ENCODE peak calls at places on chromosome 7, in nine cellular contexts. One of them, this sample, is unnamed.

GRCh38 chr7:101941481-101942383 is 124.3 kb downstream of the CUX1 start:
- DNase-seq in fibroblast of pulmonary artery: peak; percentile 77
- DNase-seq in prostate gland: peak; percentile 85
- DNase-seq in psoas muscle: no peak
- DNase-seq in fibroblast of mammary gland: peak; percentile 82
- DNase-seq in CD4-positive, alpha-beta memory T cell: no peak
- DNase-seq in epithelial cell of proximal tubule: peak; percentile 66
- DNase-seq in tibial nerve: peak; percentile 9
- DNase-seq in dorsolateral prefrontal cortex: no peak
- DNase-seq in this sample: peak; percentile 41

GRCh38 chr7:31549621-31550020 is 35.7 kb downstream of the ITPRID1 start:
- DNase-seq in fibroblast of pulmonary artery: no peak
- DNase-seq in prostate gland: no peak
- DNase-seq in psoas muscle: no peak
- DNase-seq in fibroblast of mammary gland: no peak
- DNase-seq in CD4-positive, alpha-beta memory T cell: no peak
- DNase-seq in epithelial cell of proximal tubule: no peak
- DNase-seq in tibial nerve: no peak
- DNase-seq in dorsolateral prefrontal cortex: no peak
- DNase-seq in this sample: no peak

GRCh38 chr7:10300557-10300956 is 673.1 kb upstream of the PHF14 start:
- DNase-seq in fibroblast of pulmonary artery: no peak
- DNase-seq in prostate gland: no peak
- DNase-seq in psoas muscle: no peak
- DNase-seq in fibroblast of mammary gland: no peak
- DNase-seq in CD4-positive, alpha-beta memory T cell: no peak
- DNase-seq in epithelial cell of proximal tubule: no peak
- DNase-seq in tibial nerve: no peak
- DNase-seq in dorsolateral prefrontal cortex: no peak
- DNase-seq in this sample: no peak

GRCh38 chr7:101911011-101911799 is 93.8 kb downstream of the CUX1 start:
- DNase-seq in fibroblast of pulmonary artery: no peak
- DNase-seq in prostate gland: no peak
- DNase-seq in psoas muscle: no peak
- DNase-seq in fibroblast of mammary gland: no peak
- DNase-seq in CD4-positive, alpha-beta memory T cell: no peak
- DNase-seq in epithelial cell of proximal tubule: no peak
- DNase-seq in tibial nerve: no peak
- DNase-seq in dorsolateral prefrontal cortex: no peak
- DNase-seq in this sample: no peak

GRCh38 chr7:23449941-23450340 is 20.4 kb downstream of the IGF2BP3 start:
- DNase-seq in fibroblast of pulmonary artery: no peak
- DNase-seq in prostate gland: no peak
- DNase-seq in psoas muscle: no peak
- DNase-seq in fibroblast of mammary gland: no peak
- DNase-seq in CD4-positive, alpha-beta memory T cell: no peak
- DNase-seq in epithelial cell of proximal tubule: no peak
- DNase-seq in tibial nerve: no peak
- DNase-seq in dorsolateral prefrontal cortex: no peak
- DNase-seq in this sample: no peak

GRCh38 chr7:152574892-152575511 is 100.9 kb downstream of the XRCC2 start:
- DNase-seq in fibroblast of pulmonary artery: no peak
- DNase-seq in prostate gland: no peak
- DNase-seq in psoas muscle: no peak
- DNase-seq in fibroblast of mammary gland: no peak
- DNase-seq in CD4-positive, alpha-beta memory T cell: no peak
- DNase-seq in epithelial cell of proximal tubule: peak; percentile 30
- DNase-seq in tibial nerve: no peak
- DNase-seq in dorsolateral prefrontal cortex: peak; percentile 9
- DNase-seq in this sample: no peak

GRCh38 chr7:92621026-92621540 is 30.9 kb upstream of the FAM133B start:
- DNase-seq in fibroblast of pulmonary artery: peak; percentile 97
- DNase-seq in prostate gland: peak; percentile 68
- DNase-seq in psoas muscle: peak; percentile 27
- DNase-seq in fibroblast of mammary gland: peak; percentile 94
- DNase-seq in CD4-positive, alpha-beta memory T cell: peak; percentile 77
- DNase-seq in epithelial cell of proximal tubule: peak; percentile 60
- DNase-seq in tibial nerve: peak; percentile 26
- DNase-seq in dorsolateral prefrontal cortex: no peak
- DNase-seq in this sample: peak; percentile 65

GRCh38 chr7:101792051-101792651 is 25.3 kb upstream of the CUX1 start:
- DNase-seq in fibroblast of pulmonary artery: peak; percentile 61
- DNase-seq in prostate gland: peak; percentile 43
- DNase-seq in psoas muscle: peak; percentile 56
- DNase-seq in fibroblast of mammary gland: peak; percentile 52
- DNase-seq in CD4-positive, alpha-beta memory T cell: no peak
- DNase-seq in epithelial cell of proximal tubule: peak; percentile 78
- DNase-seq in tibial nerve: peak; percentile 63
- DNase-seq in dorsolateral prefrontal cortex: no peak
- DNase-seq in this sample: peak; percentile 80

GRCh38 chr7:30057741-30058140 is 29.5 kb downstream of the PLEKHA8 start:
- DNase-seq in fibroblast of pulmonary artery: no peak
- DNase-seq in prostate gland: no peak
- DNase-seq in psoas muscle: no peak
- DNase-seq in fibroblast of mammary gland: peak; percentile 40
- DNase-seq in CD4-positive, alpha-beta memory T cell: no peak
- DNase-seq in epithelial cell of proximal tubule: no peak
- DNase-seq in tibial nerve: no peak
- DNase-seq in dorsolateral prefrontal cortex: no peak
- DNase-seq in this sample: no peak

GRCh38 chr7:99997545-99998137 is 17.8 kb upstream of the ZKSCAN1 start:
- DNase-seq in fibroblast of pulmonary artery: peak; percentile 36
- DNase-seq in prostate gland: peak; percentile 35
- DNase-seq in psoas muscle: peak; percentile 45
- DNase-seq in fibroblast of mammary gland: peak; percentile 22
- DNase-seq in CD4-positive, alpha-beta memory T cell: peak; percentile 73
- DNase-seq in epithelial cell of proximal tubule: no peak
- DNase-seq in tibial nerve: no peak
- DNase-seq in dorsolateral prefrontal cortex: no peak
- DNase-seq in this sample: no peak

GRCh38 chr7:5625938-5626337 is 155.5 kb downstream of the RNF216 start:
- DNase-seq in fibroblast of pulmonary artery: peak; percentile 73
- DNase-seq in prostate gland: no peak
- DNase-seq in psoas muscle: no peak
- DNase-seq in fibroblast of mammary gland: peak; percentile 91
- DNase-seq in CD4-positive, alpha-beta memory T cell: no peak
- DNase-seq in epithelial cell of proximal tubule: peak; percentile 74
- DNase-seq in tibial nerve: no peak
- DNase-seq in dorsolateral prefrontal cortex: no peak
- DNase-seq in this sample: no peak

GRCh38 chr7:113078321-113078720 is 8.3 kb downstream of the GPR85 start:
- DNase-seq in fibroblast of pulmonary artery: no peak
- DNase-seq in prostate gland: no peak
- DNase-seq in psoas muscle: no peak
- DNase-seq in fibroblast of mammary gland: no peak
- DNase-seq in CD4-positive, alpha-beta memory T cell: no peak
- DNase-seq in epithelial cell of proximal tubule: no peak
- DNase-seq in tibial nerve: no peak
- DNase-seq in dorsolateral prefrontal cortex: no peak
- DNase-seq in this sample: no peak

GRCh38 chr7:93575555-93576397 is 1.3 kb upstream of the CALCR start:
- DNase-seq in fibroblast of pulmonary artery: no peak
- DNase-seq in prostate gland: no peak
- DNase-seq in psoas muscle: no peak
- DNase-seq in fibroblast of mammary gland: no peak
- DNase-seq in CD4-positive, alpha-beta memory T cell: no peak
- DNase-seq in epithelial cell of proximal tubule: no peak
- DNase-seq in tibial nerve: no peak
- DNase-seq in dorsolateral prefrontal cortex: no peak
- DNase-seq in this sample: peak; percentile 1

GRCh38 chr7:128838981-128839731 is 8.9 kb downstream of the FLNC start:
- DNase-seq in fibroblast of pulmonary artery: no peak
- DNase-seq in prostate gland: no peak
- DNase-seq in psoas muscle: peak; percentile 31
- DNase-seq in fibroblast of mammary gland: no peak
- DNase-seq in CD4-positive, alpha-beta memory T cell: no peak
- DNase-seq in epithelial cell of proximal tubule: no peak
- DNase-seq in tibial nerve: no peak
- DNase-seq in dorsolateral prefrontal cortex: no peak
- DNase-seq in this sample: no peak

DNA sequence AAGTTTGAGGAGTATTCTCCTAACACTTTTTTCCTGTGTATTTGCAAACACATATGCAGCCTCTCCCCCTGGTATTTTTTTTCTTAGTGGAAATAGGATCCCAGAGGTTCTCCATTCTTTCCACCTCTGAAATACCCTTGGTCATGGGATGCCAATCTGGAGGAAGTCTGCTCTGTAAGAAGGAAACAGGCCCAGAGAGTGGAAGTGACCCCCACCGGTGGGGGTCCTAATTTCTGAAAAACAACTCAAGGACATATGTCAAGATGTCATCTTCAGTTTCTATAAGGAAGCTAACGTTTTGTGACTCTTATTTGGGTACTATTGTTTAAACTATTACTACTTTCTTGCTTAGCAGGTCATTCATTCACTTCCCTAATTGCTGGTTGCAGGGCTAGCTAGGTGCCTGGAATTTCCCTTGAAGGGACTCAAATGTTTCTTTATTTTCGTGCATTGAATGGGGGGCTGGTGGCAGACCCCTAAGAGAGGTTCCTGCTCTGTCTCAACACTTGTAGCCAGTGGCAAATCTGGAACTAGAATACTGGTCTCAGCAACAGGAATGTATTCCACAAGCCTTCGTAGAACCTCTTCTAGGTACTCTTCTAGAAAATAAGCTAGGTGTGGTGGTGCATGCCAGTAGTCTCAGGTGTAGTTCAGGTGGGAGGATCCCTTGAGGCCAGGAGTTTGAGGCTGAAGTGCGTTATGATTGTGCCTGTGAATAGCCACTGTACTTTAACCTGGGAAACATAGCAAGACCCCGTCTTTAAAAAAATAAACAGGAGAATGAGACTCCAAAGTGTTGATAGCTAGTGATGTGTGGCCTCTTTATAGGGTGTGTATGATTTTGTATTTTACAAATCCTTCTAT is 1.8 kb upstream of the ZNF775 start:
- DNase-seq in fibroblast of pulmonary artery: no peak
- DNase-seq in prostate gland: no peak
- DNase-seq in psoas muscle: no peak
- DNase-seq in fibroblast of mammary gland: no peak
- DNase-seq in CD4-positive, alpha-beta memory T cell: no peak
- DNase-seq in epithelial cell of proximal tubule: no peak
- DNase-seq in tibial nerve: no peak
- DNase-seq in dorsolateral prefrontal cortex: no peak
- DNase-seq in this sample: no peak
- H3K4me3 ChIP-seq in fibroblast of pulmonary artery: no peak overlapping the region
- H3K4me3 ChIP-seq in prostate gland: no peak overlapping the region
- H3K4me3 ChIP-seq in psoas muscle: no peak overlapping the region
- H3K4me3 ChIP-seq in fibroblast of mammary gland: no peak overlapping the region
- H3K4me3 ChIP-seq in CD4-positive, alpha-beta memory T cell: no peak overlapping the region
- H3K4me3 ChIP-seq in epithelial cell of proximal tubule: no peak overlapping the region
- H3K4me3 ChIP-seq in tibial nerve: no peak overlapping the region
- H3K4me3 ChIP-seq in dorsolateral prefrontal cortex: peak overlapping the region; percentile 99
- H3K4me3 ChIP-seq in this sample: no peak overlapping the region

GRCh38 chr7:123533553-123533917 is 860 bp downstream of the IQUB start:
- DNase-seq in fibroblast of pulmonary artery: no peak
- DNase-seq in prostate gland: no peak
- DNase-seq in psoas muscle: no peak
- DNase-seq in fibroblast of mammary gland: no peak
- DNase-seq in CD4-positive, alpha-beta memory T cell: no peak
- DNase-seq in epithelial cell of proximal tubule: no peak
- DNase-seq in tibial nerve: no peak
- DNase-seq in dorsolateral prefrontal cortex: no peak
- DNase-seq in this sample: no peak

GRCh38 chr7:123533929-123534382 is 439 bp downstream of the IQUB start:
- DNase-seq in fibroblast of pulmonary artery: no peak
- DNase-seq in prostate gland: no peak
- DNase-seq in psoas muscle: no peak
- DNase-seq in fibroblast of mammary gland: no peak
- DNase-seq in CD4-positive, alpha-beta memory T cell: no peak
- DNase-seq in epithelial cell of proximal tubule: no peak
- DNase-seq in tibial nerve: peak; percentile 7
- DNase-seq in dorsolateral prefrontal cortex: no peak
- DNase-seq in this sample: no peak

DNA sequence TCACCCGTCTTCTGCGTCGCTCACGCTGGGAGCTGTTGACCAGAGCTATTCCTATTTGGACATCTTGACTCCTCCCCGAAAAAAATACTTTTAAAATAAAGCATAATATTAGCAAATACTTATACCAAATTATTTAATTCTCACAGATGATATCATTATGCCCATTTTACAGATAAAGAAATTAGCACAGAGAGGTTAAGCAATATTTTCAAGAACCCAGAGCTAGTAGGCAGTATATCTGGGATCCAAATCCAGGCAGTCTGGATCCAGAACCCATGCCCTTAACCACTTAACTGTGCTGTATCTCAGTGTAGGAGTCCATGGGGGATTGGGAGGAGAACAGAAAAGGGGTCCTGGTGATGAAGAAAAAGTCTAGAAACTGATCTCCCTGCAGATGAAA is 6.1 kb downstream of the IQUB start:
- DNase-seq in fibroblast of pulmonary artery: no peak
- DNase-seq in prostate gland: no peak
- DNase-seq in psoas muscle: no peak
- DNase-seq in fibroblast of mammary gland: no peak
- DNase-seq in CD4-positive, alpha-beta memory T cell: no peak
- DNase-seq in epithelial cell of proximal tubule: no peak
- DNase-seq in tibial nerve: no peak
- DNase-seq in dorsolateral prefrontal cortex: no peak
- DNase-seq in this sample: no peak
- H3K4me3 ChIP-seq in fibroblast of pulmonary artery: no peak overlapping the region
- H3K4me3 ChIP-seq in prostate gland: no peak overlapping the region
- H3K4me3 ChIP-seq in psoas muscle: no peak overlapping the region
- H3K4me3 ChIP-seq in fibroblast of mammary gland: no peak overlapping the region
- H3K4me3 ChIP-seq in CD4-positive, alpha-beta memory T cell: no peak overlapping the region
- H3K4me3 ChIP-seq in epithelial cell of proximal tubule: no peak overlapping the region
- H3K4me3 ChIP-seq in tibial nerve: no peak overlapping the region
- H3K4me3 ChIP-seq in dorsolateral prefrontal cortex: no peak overlapping the region
- H3K4me3 ChIP-seq in this sample: no peak overlapping the region

GRCh38 chr7:77698042-77698625 is 1.9 kb downstream of the RSBN1L start:
- DNase-seq in fibroblast of pulmonary artery: no peak
- DNase-seq in prostate gland: no peak
- DNase-seq in psoas muscle: no peak
- DNase-seq in fibroblast of mammary gland: no peak
- DNase-seq in CD4-positive, alpha-beta memory T cell: no peak
- DNase-seq in epithelial cell of proximal tubule: no peak
- DNase-seq in tibial nerve: no peak
- DNase-seq in dorsolateral prefrontal cortex: no peak
- DNase-seq in this sample: no peak
- H3K4me3 ChIP-seq in fibroblast of pulmonary artery: peak overlapping the region; percentile 81
- H3K4me3 ChIP-seq in prostate gland: peak overlapping the region; percentile 92
- H3K4me3 ChIP-seq in psoas muscle: peak overlapping the region; percentile 76
- H3K4me3 ChIP-seq in fibroblast of mammary gland: peak overlapping the region; percentile 95
- H3K4me3 ChIP-seq in CD4-positive, alpha-beta memory T cell: peak overlapping the region; percentile 99
- H3K4me3 ChIP-seq in epithelial cell of proximal tubule: peak overlapping the region; percentile 67
- H3K4me3 ChIP-seq in tibial nerve: peak overlapping the region; percentile 90
- H3K4me3 ChIP-seq in dorsolateral prefrontal cortex: peak overlapping the region; percentile 96
- H3K4me3 ChIP-seq in this sample: peak overlapping the region; percentile 93

GRCh38 chr7:4552985-4553384 is 129.1 kb upstream of the FOXK1 start:
- DNase-seq in fibroblast of pulmonary artery: no peak
- DNase-seq in prostate gland: no peak
- DNase-seq in psoas muscle: no peak
- DNase-seq in fibroblast of mammary gland: no peak
- DNase-seq in CD4-positive, alpha-beta memory T cell: no peak
- DNase-seq in epithelial cell of proximal tubule: no peak
- DNase-seq in tibial nerve: no peak
- DNase-seq in dorsolateral prefrontal cortex: no peak
- DNase-seq in this sample: no peak

GRCh38 chr7:4561775-4562174 is 120.3 kb upstream of the FOXK1 start:
- DNase-seq in fibroblast of pulmonary artery: no peak
- DNase-seq in prostate gland: no peak
- DNase-seq in psoas muscle: no peak
- DNase-seq in fibroblast of mammary gland: no peak
- DNase-seq in CD4-positive, alpha-beta memory T cell: no peak
- DNase-seq in epithelial cell of proximal tubule: no peak
- DNase-seq in tibial nerve: no peak
- DNase-seq in dorsolateral prefrontal cortex: no peak
- DNase-seq in this sample: no peak

GRCh38 chr7:4556868-4557620 is 125.1 kb upstream of the FOXK1 start:
- DNase-seq in fibroblast of pulmonary artery: no peak
- DNase-seq in prostate gland: peak; percentile 32
- DNase-seq in psoas muscle: no peak
- DNase-seq in fibroblast of mammary gland: no peak
- DNase-seq in CD4-positive, alpha-beta memory T cell: no peak
- DNase-seq in epithelial cell of proximal tubule: no peak
- DNase-seq in tibial nerve: no peak
- DNase-seq in dorsolateral prefrontal cortex: no peak
- DNase-seq in this sample: peak; percentile 57
- H3K4me3 ChIP-seq in fibroblast of pulmonary artery: no peak overlapping the region
- H3K4me3 ChIP-seq in prostate gland: no peak overlapping the region
- H3K4me3 ChIP-seq in psoas muscle: no peak overlapping the region
- H3K4me3 ChIP-seq in fibroblast of mammary gland: no peak overlapping the region
- H3K4me3 ChIP-seq in CD4-positive, alpha-beta memory T cell: no peak overlapping the region
- H3K4me3 ChIP-seq in epithelial cell of proximal tubule: no peak overlapping the region
- H3K4me3 ChIP-seq in tibial nerve: no peak overlapping the region
- H3K4me3 ChIP-seq in dorsolateral prefrontal cortex: no peak overlapping the region
- H3K4me3 ChIP-seq in this sample: no peak overlapping the region